ENCODE peak calls at places on chromosomes 5 and 9, in eight cellular contexts. V is NCI-H2081, R is smooth muscle cell of the brain vasculature, Q is NCI-H1105 treated with DMSO at 0.1 percent for 48 hours, H is H9, I is GM12865, O is aorta, A is T1000. S is an unnamed sample.

GRCh38 chr5:56327810-56328209 is 94.7 kb upstream of the ANKRD55 start:
- DNase-seq in V (no peak), R (no peak), Q (no peak), H (no peak), I (peak; percentile 31), O (no peak), A (no peak), S (no peak)

GRCh38 chr9:27125030-27125429 is 16.0 kb downstream of the TEK start:
- DNase-seq in V (peak; percentile 73), R (no peak), Q (no peak), H (no peak), I (no peak), O (no peak), A (peak; percentile 11), S (peak; percentile 54)

GRCh38 chr5:41410737-41411136 is 99.7 kb downstream of the PLCXD3 start:
- DNase-seq in V (no peak), R (no peak), Q (no peak), H (peak; percentile 42), I (no peak), O (no peak), A (no peak), S (no peak)

GRCh38 chr5:4862500-4862899 is 277.6 kb upstream of the ADAMTS16 start:
- DNase-seq in V (peak; percentile 47), R (peak; percentile 3), Q (peak; percentile 79), H (no peak), I (peak; percentile 47), O (no peak), A (no peak), S (peak; percentile 24)

GRCh38 chr5:100424787-100425186 is 110.4 kb upstream of the FAM174A start:
- DNase-seq in V (no peak), R (no peak), Q (no peak), H (no peak), I (no peak), O (no peak), A (no peak), S (no peak)

GRCh38 chr5:21817668-21818419 is 1035.3 kb downstream of the CDH12 start:
- DNase-seq in V (peak; percentile 57), R (no peak), Q (peak; percentile 33), H (no peak), I (no peak), O (no peak), A (no peak), S (no peak)

GRCh38 chr5:172643392-172643871 is 2.4 kb downstream of the NEURL1B start:
- DNase-seq in V (no peak), R (no peak), Q (no peak), H (no peak), I (no peak), O (peak; percentile 35), A (no peak), S (no peak)

GRCh38 chr5:91383956-91384300 is 811 bp upstream of the ARRDC3 start:
- DNase-seq in V (no peak), R (no peak), Q (peak; percentile 23), H (no peak), I (peak; percentile 38), O (no peak), A (no peak), S (no peak)

GRCh38 chr5:91177639-91178038 is 205.5 kb downstream of the ARRDC3 start:
- DNase-seq in V (no peak), R (no peak), Q (no peak), H (no peak), I (no peak), O (no peak), A (no peak), S (no peak)

GRCh38 chr5:102229685-102230084 is 66.4 kb downstream of the SLCO4C1 start:
- DNase-seq in V (no peak), R (no peak), Q (no peak), H (no peak), I (no peak), O (no peak), A (no peak), S (no peak)

GRCh38 chr9:107894572-107895261 is 405.1 kb upstream of the KLF4 start:
- DNase-seq in V (no peak), R (no peak), Q (no peak), H (no peak), I (no peak), O (no peak), A (no peak), S (peak; percentile 86)

GRCh38 chr9:135066291-135066690 is 21.2 kb upstream of the OLFM1 start:
- DNase-seq in V (no peak), R (no peak), Q (no peak), H (peak; percentile 1), I (no peak), O (peak; percentile 33), A (no peak), S (no peak)

S was measured in fibroblast of gingiva.